ENCODE peak calls at places on chromosomes 2 and 18, in four cellular contexts. B is SK-N-SH; X is aorta; T is CD4-positive, alpha-beta memory T cell. U is an unnamed sample.

GRCh38 chr2:118114863-118115262 is 26.6 kb downstream of the INSIG2 start:
- DNase-seq in T (no peak), X (no peak), B (no peak), U (no peak)

GRCh38 chr2:138395565-138396306 is 105.8 kb upstream of the SPOPL start:
- DNase-seq in T (no peak), B (no peak), X (no peak), U (no peak)

GRCh38 chr2:79702934-79703333 is 190.1 kb downstream of the CTNNA2 start:
- DNase-seq in B (no peak), T (no peak), X (no peak), U (no peak)

GRCh38 chr2:72271766-72272615 is 124.3 kb upstream of the CYP26B1 start:
- DNase-seq in B (no peak), X (no peak), T (no peak), U (no peak)

GRCh38 chr18:45962866-45963265 is 4.3 kb downstream of the EPG5 start:
- DNase-seq in T (peak; percentile 67), X (no peak), B (no peak), U (peak; percentile 16)

GRCh38 chr2:71277536-71278103 is 50.7 kb upstream of the PAIP2B start:
- DNase-seq in X (peak; percentile 77), B (peak; percentile 79), T (peak; percentile 37), U (no peak)

GRCh38 chr2:235834781-235835180 is 333.4 kb downstream of the GBX2 start:
- DNase-seq in X (peak; percentile 56), T (no peak), B (no peak), U (no peak)

GRCh38 chr2:8023241-8023640 is 658.6 kb upstream of the ID2 start:
- DNase-seq in X (no peak), T (no peak), B (no peak), U (no peak)

GRCh38 chr2:226742346-226742745 is 57.3 kb downstream of the IRS1 start:
- DNase-seq in X (no peak), B (no peak), T (no peak), U (no peak)

GRCh38 chr18:47254341-47254939 is 3.0 kb upstream of the SKOR2 start:
- DNase-seq in B (no peak), X (peak; percentile 79), T (no peak), U (no peak)

GRCh38 chr2:59076079-59076619 is 835.0 kb upstream of the FANCL start:
- DNase-seq in X (no peak), B (no peak), T (no peak), U (no peak)

GRCh38 chr2:240626531-240627300 is 1.4 kb downstream of the GPR35 start:
- DNase-seq in X (peak; percentile 68), B (peak; percentile 56), T (no peak), U (no peak)

GRCh38 chr18:8045890-8046289 is 478.8 kb downstream of the PTPRM start:
- DNase-seq in X (no peak), T (peak; percentile 57), B (no peak), U (no peak)

GRCh38 chr18:9987355-9987754 is 73.5 kb downstream of the VAPA start:
- DNase-seq in T (no peak), X (no peak), B (no peak), U (no peak)

GRCh38 chr2:100184055-100184737 is 41.8 kb upstream of the AFF3 start:
- DNase-seq in T (no peak), B (no peak), X (no peak), U (no peak)

GRCh38 chr2:3785220-3785889 is 82.0 kb downstream of the DCDC2C start:
- DNase-seq in T (no peak), B (no peak), X (no peak), U (no peak)

GRCh38 chr18:31581498-31582197 is 10.0 kb upstream of the TTR start:
- DNase-seq in X (no peak), B (no peak), T (no peak), U (no peak)

GRCh38 chr2:108589372-108589771 is 55.1 kb downstream of the LIMS1 start:
- DNase-seq in X (no peak), B (no peak), T (no peak), U (no peak)

GRCh38 chr2:28449489-28450395 is 46.1 kb upstream of the PLB1 start:
- DNase-seq in X (no peak), T (no peak), B (no peak), U (no peak)

GRCh38 chr2:39603436-39603835 is 62.3 kb upstream of the TMEM178A start:
- DNase-seq in T (no peak), B (no peak), X (no peak), U (no peak)

GRCh38 chr2:69715964-69716363 is 26.0 kb upstream of the ANXA4 start:
- DNase-seq in B (no peak), T (no peak), X (no peak), U (no peak)

GRCh38 chr2:96397756-96398525 is 62.4 kb downstream of the NCAPH start:
- DNase-seq in B (no peak), T (no peak), X (peak; percentile 47), U (no peak)

GRCh38 chr2:218643751-218644310 is 15.6 kb downstream of the ZNF142 start:
- DNase-seq in T (no peak), B (no peak), X (peak; percentile 65), U (no peak)

GRCh38 chr2:166862582-166863132 is 25.6 kb upstream of the XIRP2 start:
- DNase-seq in B (no peak), T (no peak), X (no peak), U (no peak)

GRCh38 chr2:132681766-132682165 is 11.8 kb upstream of the LYPD1 start:
- DNase-seq in X (no peak), B (no peak), T (no peak), U (no peak)

GRCh38 chr2:45315881-45316280 is 295.2 kb downstream of the SRBD1 start:
- DNase-seq in T (no peak), B (no peak), X (no peak), U (no peak)

GRCh38 chr2:232435805-232436204 is 20.1 kb upstream of the ALPI start:
- DNase-seq in T (no peak), B (peak; percentile 5), X (no peak), U (no peak)

GRCh38 chr2:9710311-9710710 is 79.5 kb upstream of the YWHAQ start:
- DNase-seq in B (no peak), T (no peak), X (no peak), U (no peak)

GRCh38 chr18:38759457-38759856 is 1193.9 kb upstream of the CELF4 start:
- DNase-seq in X (no peak), B (no peak), T (no peak), U (no peak)

GRCh38 chr2:234537929-234538328 is 41.0 kb upstream of the ARL4C start:
- DNase-seq in B (no peak), T (no peak), X (no peak), U (no peak)

GRCh38 chr2:234546770-234547169 is 49.9 kb upstream of the ARL4C start:
- DNase-seq in B (no peak), X (no peak), T (no peak), U (no peak)

GRCh38 chr2:234544659-234545611 is 48.1 kb upstream of the ARL4C start:
- DNase-seq in T (peak; percentile 69), B (peak; percentile 86), X (peak; percentile 82), U (peak; percentile 47)

GRCh38 chr2:234542742-234543141 is 45.9 kb upstream of the ARL4C start:
- DNase-seq in B (no peak), T (no peak), X (no peak), U (no peak)
- H3K27ac ChIP-seq in B (no peak overlapping the region), T (no peak overlapping the region), X (no peak overlapping the region), U (no peak overlapping the region)

DNA sequence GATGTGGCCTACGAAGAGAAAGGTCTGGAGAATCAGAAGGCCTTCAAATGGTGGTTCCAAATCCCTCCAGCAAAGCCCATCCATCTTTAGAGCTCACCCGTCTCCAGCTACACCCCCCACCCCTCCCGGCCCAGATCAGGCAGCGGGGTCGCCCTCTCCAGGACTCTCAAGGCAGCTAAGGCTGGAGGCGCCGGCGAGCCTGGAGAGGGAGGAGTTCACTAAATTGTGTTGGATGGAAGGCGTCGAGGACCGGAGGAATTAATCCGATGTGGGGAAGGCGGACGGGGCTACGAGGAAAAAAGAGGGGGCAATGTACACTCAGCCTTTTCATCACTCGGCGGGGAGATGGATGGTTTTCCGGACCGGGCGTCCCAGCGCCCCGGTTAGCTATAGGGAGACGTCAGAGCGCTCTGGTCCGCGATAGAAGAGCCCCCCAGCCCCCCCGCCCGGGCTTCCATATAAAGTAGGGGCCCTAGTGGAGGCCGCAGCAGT is at the start of gene GRP:
- DNase-seq in X (no peak), T (no peak), B (peak; percentile 42), U (no peak)
- H3K4me3 ChIP-seq in X (no peak within 1 kb of the TSS), T (no peak within 1 kb of the TSS), B (peak within 1 kb of the TSS; percentile 32), U (no peak within 1 kb of the TSS)

GRCh38 chr2:221896505-221897151 is 324.5 kb upstream of the EPHA4 start:
- DNase-seq in B (no peak), T (no peak), X (no peak), U (no peak)
- H3K27ac ChIP-seq in B (no peak overlapping the region), T (no peak overlapping the region), X (no peak overlapping the region), U (no peak overlapping the region)

DNA sequence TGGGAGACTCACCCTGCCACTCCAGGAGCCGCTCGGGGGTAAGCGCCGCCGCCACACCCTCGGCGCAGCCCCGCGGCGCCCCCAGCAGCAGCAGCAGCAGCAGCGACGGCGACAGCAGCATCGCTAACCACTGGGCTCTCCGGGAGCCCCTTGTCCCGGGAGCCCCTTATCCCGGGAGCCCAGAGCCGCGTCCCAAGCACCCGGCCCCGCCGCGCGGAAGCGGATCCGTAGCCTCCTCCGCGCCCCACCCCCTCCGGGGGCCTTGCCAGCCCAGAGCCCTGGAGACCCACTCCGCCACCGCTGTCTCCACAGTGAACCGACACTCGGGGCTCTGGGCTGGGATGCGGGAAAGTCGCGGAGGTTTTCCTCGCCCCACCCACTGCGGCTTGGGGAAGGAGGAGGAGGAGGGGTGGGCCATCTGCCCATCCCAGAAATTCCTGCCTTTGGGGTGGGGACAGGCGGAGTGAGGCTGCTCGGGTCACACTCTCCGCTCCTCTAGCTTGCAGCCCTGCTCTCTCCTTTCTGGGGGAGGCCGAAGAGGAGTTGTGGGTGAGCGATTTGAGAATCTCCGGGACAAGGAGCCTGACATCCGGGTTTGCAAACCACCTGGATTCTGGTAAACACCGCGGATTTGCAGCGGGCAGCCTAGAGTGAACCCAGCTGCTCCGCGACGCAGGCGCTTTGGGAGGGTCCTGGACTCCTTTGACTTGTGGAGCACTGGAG is at the start of gene PLA2R1:
- DNase-seq in B (no peak), X (peak; percentile 86), T (no peak), U (no peak)
- H3K4me3 ChIP-seq in B (no peak within 1 kb of the TSS), X (peak within 1 kb of the TSS; percentile 87), T (no peak within 1 kb of the TSS), U (peak within 1 kb of the TSS; percentile 25)

GRCh38 chr18:35043207-35043606 is 2.0 kb downstream of the MAPRE2 start:
- DNase-seq in X (no peak), T (peak; percentile 57), B (no peak), U (no peak)
- H3K27ac ChIP-seq in X (no peak overlapping the region), T (peak overlapping the region; percentile 94), B (no peak overlapping the region), U (peak overlapping the region; percentile 94)

GRCh38 chr2:207660994-207661393 is 35.8 kb upstream of the METTL21A start:
- DNase-seq in X (no peak), T (no peak), B (no peak), U (no peak)

GRCh38 chr2:207662203-207662602 is 37.0 kb upstream of the METTL21A start:
- DNase-seq in X (no peak), T (no peak), B (no peak), U (no peak)

GRCh38 chr2:207663870-207664545 is 38.8 kb upstream of the METTL21A start:
- DNase-seq in T (no peak), X (no peak), B (no peak), U (no peak)
- H3K4me3 ChIP-seq in T (no peak overlapping the region), X (no peak overlapping the region), B (no peak overlapping the region), U (no peak overlapping the region)

GRCh38 chr2:101900375-101900774 is 91.4 kb upstream of the IL1R2 start:
- DNase-seq in B (no peak), T (no peak), X (no peak), U (no peak)
- H3K27ac ChIP-seq in B (no peak overlapping the region), T (no peak overlapping the region), X (no peak overlapping the region), U (no peak overlapping the region)